ENCODE peak calls at places on chromosomes 6 and 20, in six cellular contexts. One of them, this sample, is unnamed.

GRCh38 chr20:37973059-37973910 is 60.0 kb downstream of the TTI1 start:
- DNase-seq in hepatocyte: no peak
- DNase-seq in colonic mucosa: no peak
- DNase-seq in endothelial cell of umbilical vein: no peak
- DNase-seq in neuronal stem cell: no peak
- DNase-seq in right cardiac atrium: no peak
- DNase-seq in this sample: no peak

GRCh38 chr6:33632603-33633039 is 11.5 kb downstream of the ITPR3 start:
- DNase-seq in hepatocyte: peak; percentile 64
- DNase-seq in neuronal stem cell: no peak
- DNase-seq in colonic mucosa: peak; percentile 72
- DNase-seq in endothelial cell of umbilical vein: peak; percentile 43
- DNase-seq in right cardiac atrium: peak; percentile 38
- DNase-seq in this sample: peak; percentile 63

GRCh38 chr6:28429781-28430180 is 13.5 kb downstream of the ZSCAN23 start:
- DNase-seq in hepatocyte: no peak
- DNase-seq in right cardiac atrium: no peak
- DNase-seq in colonic mucosa: no peak
- DNase-seq in neuronal stem cell: no peak
- DNase-seq in endothelial cell of umbilical vein: no peak
- DNase-seq in this sample: no peak

GRCh38 chr6:145540741-145541140 is 194.6 kb downstream of the EPM2A start:
- DNase-seq in right cardiac atrium: no peak
- DNase-seq in hepatocyte: no peak
- DNase-seq in neuronal stem cell: no peak
- DNase-seq in colonic mucosa: no peak
- DNase-seq in endothelial cell of umbilical vein: no peak
- DNase-seq in this sample: no peak

GRCh38 chr20:18738055-18738454 is 75.5 kb upstream of the SCP2D1 start:
- DNase-seq in colonic mucosa: peak; percentile 63
- DNase-seq in neuronal stem cell: no peak
- DNase-seq in endothelial cell of umbilical vein: no peak
- DNase-seq in right cardiac atrium: no peak
- DNase-seq in hepatocyte: peak; percentile 24
- DNase-seq in this sample: no peak

GRCh38 chr20:43911066-43911465 is 3.6 kb upstream of the TOX2 start:
- DNase-seq in neuronal stem cell: no peak
- DNase-seq in hepatocyte: no peak
- DNase-seq in colonic mucosa: no peak
- DNase-seq in right cardiac atrium: no peak
- DNase-seq in endothelial cell of umbilical vein: peak; percentile 83
- DNase-seq in this sample: peak; percentile 78

GRCh38 chr6:38773338-38773737 is 58.2 kb downstream of the DNAH8 start:
- DNase-seq in colonic mucosa: peak; percentile 23
- DNase-seq in right cardiac atrium: no peak
- DNase-seq in neuronal stem cell: no peak
- DNase-seq in hepatocyte: peak; percentile 22
- DNase-seq in endothelial cell of umbilical vein: peak; percentile 18
- DNase-seq in this sample: peak; percentile 3

GRCh38 chr6:22294301-22294700 is 2.5 kb downstream of the PRL start:
- DNase-seq in colonic mucosa: no peak
- DNase-seq in right cardiac atrium: no peak
- DNase-seq in hepatocyte: no peak
- DNase-seq in endothelial cell of umbilical vein: no peak
- DNase-seq in neuronal stem cell: no peak
- DNase-seq in this sample: no peak

GRCh38 chr6:89008299-89008698 is 44.9 kb upstream of the RNGTT start:
- DNase-seq in hepatocyte: no peak
- DNase-seq in endothelial cell of umbilical vein: no peak
- DNase-seq in right cardiac atrium: no peak
- DNase-seq in neuronal stem cell: no peak
- DNase-seq in colonic mucosa: no peak
- DNase-seq in this sample: no peak

GRCh38 chr6:60754879-60755278 is 1531.1 kb downstream of the KHDRBS2 start:
- DNase-seq in right cardiac atrium: no peak
- DNase-seq in colonic mucosa: no peak
- DNase-seq in hepatocyte: no peak
- DNase-seq in neuronal stem cell: no peak
- DNase-seq in endothelial cell of umbilical vein: no peak
- DNase-seq in this sample: peak; percentile 20

GRCh38 chr20:62752181-62752670 is 43.6 kb downstream of the NTSR1 start:
- DNase-seq in hepatocyte: no peak
- DNase-seq in endothelial cell of umbilical vein: no peak
- DNase-seq in right cardiac atrium: peak; percentile 9
- DNase-seq in colonic mucosa: no peak
- DNase-seq in neuronal stem cell: no peak
- DNase-seq in this sample: no peak

GRCh38 chr6:30724906-30725667 is 4.9 kb downstream of the TUBB start:
- DNase-seq in colonic mucosa: no peak
- DNase-seq in endothelial cell of umbilical vein: no peak
- DNase-seq in neuronal stem cell: no peak
- DNase-seq in hepatocyte: no peak
- DNase-seq in right cardiac atrium: no peak
- DNase-seq in this sample: no peak

GRCh38 chr6:27159725-27160124 is 87.8 kb upstream of the PRSS16 start:
- DNase-seq in neuronal stem cell: no peak
- DNase-seq in right cardiac atrium: no peak
- DNase-seq in colonic mucosa: no peak
- DNase-seq in endothelial cell of umbilical vein: no peak
- DNase-seq in hepatocyte: no peak
- DNase-seq in this sample: no peak

GRCh38 chr6:24126586-24127192 is 674 bp downstream of the NRSN1 start:
- DNase-seq in hepatocyte: peak; percentile 84
- DNase-seq in neuronal stem cell: peak; percentile 90
- DNase-seq in colonic mucosa: peak; percentile 47
- DNase-seq in right cardiac atrium: peak; percentile 17
- DNase-seq in endothelial cell of umbilical vein: peak; percentile 12
- DNase-seq in this sample: peak; percentile 94

DNA sequence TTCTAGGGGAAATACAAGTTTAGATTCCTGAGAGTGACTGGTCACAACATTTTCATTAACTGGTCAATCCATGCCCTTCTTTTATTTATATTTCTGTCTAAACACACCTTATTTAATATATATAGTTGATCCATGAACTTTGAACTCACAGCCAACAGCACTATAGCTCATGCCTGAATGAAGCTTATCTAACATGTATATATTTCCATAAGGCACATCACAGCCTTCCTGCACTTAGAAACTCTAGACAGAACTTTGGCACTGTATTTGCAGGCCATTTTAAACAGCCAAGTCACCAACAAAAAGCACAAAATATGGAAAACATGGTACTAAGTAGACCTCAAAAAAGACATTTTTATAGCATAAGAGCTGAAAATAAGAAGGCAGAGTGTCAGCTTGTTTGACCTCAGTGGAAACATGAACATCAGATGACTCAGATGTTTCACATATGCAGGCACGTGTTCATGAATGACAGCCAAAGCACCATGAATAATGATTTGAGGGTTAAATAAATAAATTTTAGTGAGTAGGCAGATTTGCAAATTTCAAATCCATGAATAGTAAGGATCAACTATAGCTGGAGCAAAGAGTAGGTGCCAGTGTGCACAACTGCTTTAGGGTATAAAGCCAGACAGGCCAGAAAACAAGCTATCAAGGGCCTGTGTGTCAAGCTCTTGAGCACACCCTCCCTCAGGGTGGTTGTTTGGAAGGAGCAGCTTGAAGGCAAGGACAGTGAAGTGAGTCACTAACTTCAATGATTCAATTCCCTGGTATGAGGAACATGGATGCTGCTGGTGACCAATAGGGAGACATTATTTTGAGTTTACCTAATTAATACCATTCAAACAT is 88.9 kb upstream of the NT5E start:
- DNase-seq in right cardiac atrium: peak; percentile 14
- DNase-seq in colonic mucosa: no peak
- DNase-seq in endothelial cell of umbilical vein: peak; percentile 70
- DNase-seq in neuronal stem cell: no peak
- DNase-seq in hepatocyte: peak; percentile 61
- DNase-seq in this sample: peak; percentile 87
- H3K4me3 ChIP-seq in right cardiac atrium: no peak overlapping the region
- H3K4me3 ChIP-seq in colonic mucosa: no peak overlapping the region
- H3K4me3 ChIP-seq in endothelial cell of umbilical vein: no peak overlapping the region
- H3K4me3 ChIP-seq in neuronal stem cell: no peak overlapping the region
- H3K4me3 ChIP-seq in hepatocyte: no peak overlapping the region
- H3K4me3 ChIP-seq in this sample: no peak overlapping the region

GRCh38 chr6:44266347-44266746 is 996 bp upstream of the NFKBIE start:
- DNase-seq in hepatocyte: no peak
- DNase-seq in right cardiac atrium: no peak
- DNase-seq in colonic mucosa: no peak
- DNase-seq in neuronal stem cell: no peak
- DNase-seq in endothelial cell of umbilical vein: no peak
- DNase-seq in this sample: no peak
- H3K4me1 ChIP-seq in hepatocyte: peaks cover 23% of the 10 kb centered on the region
- H3K4me1 ChIP-seq in right cardiac atrium: peaks cover 14% of the 10 kb centered on the region
- H3K4me1 ChIP-seq in colonic mucosa: peaks cover 8% of the 10 kb centered on the region
- H3K4me1 ChIP-seq in neuronal stem cell: peaks cover 36% of the 10 kb centered on the region
- H3K4me1 ChIP-seq in endothelial cell of umbilical vein: peaks cover 36% of the 10 kb centered on the region
- H3K4me1 ChIP-seq in this sample: peaks cover 6% of the 10 kb centered on the region

DNA sequence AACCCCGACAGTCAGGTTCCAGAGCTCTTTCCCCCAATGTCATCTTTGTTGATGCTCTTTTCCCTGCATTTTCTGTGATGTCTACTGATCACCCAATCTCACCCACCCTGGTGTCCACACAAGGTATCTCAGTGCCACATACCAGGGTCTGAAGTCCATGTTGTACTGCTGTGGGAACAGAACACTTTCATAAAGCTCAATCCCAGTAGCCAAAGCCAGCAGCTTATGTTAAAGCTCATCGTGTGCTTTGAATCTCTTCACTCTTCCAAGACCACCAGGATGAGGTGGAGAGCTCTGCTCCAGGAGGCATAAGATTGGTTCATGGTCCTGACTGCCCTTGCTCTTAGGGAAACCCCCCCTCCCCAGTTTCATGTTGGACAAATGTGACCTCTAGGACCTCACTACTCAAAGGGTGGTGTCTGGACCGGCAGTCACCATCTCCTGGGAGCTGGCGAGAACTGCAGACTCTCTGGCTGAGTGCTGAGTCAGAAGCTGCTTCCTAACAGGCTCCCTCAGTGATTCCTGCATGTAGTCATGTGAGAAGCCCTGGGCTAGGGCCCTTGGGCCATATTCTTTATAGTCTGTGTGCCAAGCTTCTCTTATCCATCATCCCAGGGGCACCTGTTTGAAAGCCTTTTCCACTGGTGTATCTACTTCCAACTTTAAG is 13.4 kb upstream of the CPNE5 start:
- DNase-seq in hepatocyte: peak; percentile 68
- DNase-seq in colonic mucosa: no peak
- DNase-seq in endothelial cell of umbilical vein: peak; percentile 50
- DNase-seq in neuronal stem cell: no peak
- DNase-seq in right cardiac atrium: peak; percentile 57
- DNase-seq in this sample: no peak
- H3K4me3 ChIP-seq in hepatocyte: no peak overlapping the region
- H3K4me3 ChIP-seq in colonic mucosa: no peak overlapping the region
- H3K4me3 ChIP-seq in endothelial cell of umbilical vein: no peak overlapping the region
- H3K4me3 ChIP-seq in neuronal stem cell: no peak overlapping the region
- H3K4me3 ChIP-seq in right cardiac atrium: no peak overlapping the region
- H3K4me3 ChIP-seq in this sample: no peak overlapping the region

GRCh38 chr6:90584636-90585255 is 2.1 kb downstream of the MAP3K7 start:
- DNase-seq in colonic mucosa: no peak
- DNase-seq in right cardiac atrium: no peak
- DNase-seq in hepatocyte: no peak
- DNase-seq in neuronal stem cell: no peak
- DNase-seq in endothelial cell of umbilical vein: no peak
- DNase-seq in this sample: no peak
- H3K4me1 ChIP-seq in colonic mucosa: no peaks in the 10 kb centered on the region
- H3K4me1 ChIP-seq in right cardiac atrium: no peaks in the 10 kb centered on the region
- H3K4me1 ChIP-seq in hepatocyte: peaks cover 18% of the 10 kb centered on the region
- H3K4me1 ChIP-seq in neuronal stem cell: peaks cover 1% of the 10 kb centered on the region
- H3K4me1 ChIP-seq in endothelial cell of umbilical vein: peaks cover 22% of the 10 kb centered on the region
- H3K4me1 ChIP-seq in this sample: peaks cover 30% of the 10 kb centered on the region